ENCODE peak calls at places on chromosomes 16 and 17, in seven cellular contexts. One of them, this sample, is unnamed.

GRCh38 chr17:51860934-51861561 is 297.5 kb downstream of the CA10 start:
- DNase-seq in GM12891: no peak
- DNase-seq in GM12878: no peak
- DNase-seq in K562: peak; percentile 9
- DNase-seq in SK-N-SH: peak; percentile 50
- DNase-seq in HepG2: peak; percentile 44
- DNase-seq in H1: peak; percentile 81
- DNase-seq in this sample: peak; percentile 2

GRCh38 chr17:79997004-79997673 is 38.5 kb downstream of the TBC1D16 start:
- DNase-seq in GM12891: no peak
- DNase-seq in GM12878: peak; percentile 45
- DNase-seq in K562: no peak
- DNase-seq in SK-N-SH: no peak
- DNase-seq in HepG2: no peak
- DNase-seq in H1: no peak
- DNase-seq in this sample: no peak

GRCh38 chr17:69719474-69720048 is 305.1 kb downstream of the MAP2K6 start:
- DNase-seq in GM12891: no peak
- DNase-seq in GM12878: no peak
- DNase-seq in K562: no peak
- DNase-seq in SK-N-SH: no peak
- DNase-seq in HepG2: no peak
- DNase-seq in H1: no peak
- DNase-seq in this sample: no peak

GRCh38 chr17:80789356-80789902 is 202.2 kb upstream of the CHMP6 start:
- DNase-seq in GM12891: no peak
- DNase-seq in GM12878: peak; percentile 64
- DNase-seq in K562: no peak
- DNase-seq in SK-N-SH: no peak
- DNase-seq in HepG2: no peak
- DNase-seq in H1: no peak
- DNase-seq in this sample: no peak

GRCh38 chr16:7246578-7246977 is 86.1 kb upstream of the RBFOX1 start:
- DNase-seq in GM12891: no peak
- DNase-seq in GM12878: no peak
- DNase-seq in K562: no peak
- DNase-seq in SK-N-SH: no peak
- DNase-seq in HepG2: no peak
- DNase-seq in H1: peak; percentile 59
- DNase-seq in this sample: no peak

GRCh38 chr16:22375117-22375962 is 921 bp upstream of the CDR2 start:
- DNase-seq in GM12891: no peak
- DNase-seq in GM12878: no peak
- DNase-seq in K562: no peak
- DNase-seq in SK-N-SH: peak; percentile 25
- DNase-seq in HepG2: peak; percentile 42
- DNase-seq in H1: no peak
- DNase-seq in this sample: no peak

GRCh38 chr16:26957283-26957859 is 109.4 kb upstream of the C16orf82 start:
- DNase-seq in GM12891: no peak
- DNase-seq in GM12878: no peak
- DNase-seq in K562: no peak
- DNase-seq in SK-N-SH: no peak
- DNase-seq in HepG2: no peak
- DNase-seq in H1: no peak
- DNase-seq in this sample: no peak

GRCh38 chr17:29368161-29368560 is 22.0 kb upstream of the TAOK1 start:
- DNase-seq in GM12891: no peak
- DNase-seq in GM12878: no peak
- DNase-seq in K562: no peak
- DNase-seq in SK-N-SH: no peak
- DNase-seq in HepG2: no peak
- DNase-seq in H1: no peak
- DNase-seq in this sample: no peak

GRCh38 chr16:86048882-86049585 is 150.1 kb downstream of the IRF8 start:
- DNase-seq in GM12891: no peak
- DNase-seq in GM12878: no peak
- DNase-seq in K562: no peak
- DNase-seq in SK-N-SH: no peak
- DNase-seq in HepG2: no peak
- DNase-seq in H1: no peak
- DNase-seq in this sample: no peak
- TF ChIP-seq TAF1 in GM12891: no peak
- TF ChIP-seq TAF1 in GM12878: no peak
- TF ChIP-seq TAF1 in K562: no peak
- TF ChIP-seq TAF1 in SK-N-SH: no peak
- TF ChIP-seq TAF1 in HepG2: no peak
- TF ChIP-seq TAF1 in H1: no peak
- TF ChIP-seq TAF1 in this sample: no peak

GRCh38 chr17:75110307-75110937 is 653 bp downstream of the ARMC7 start:
- DNase-seq in GM12891: no peak
- DNase-seq in GM12878: no peak
- DNase-seq in K562: no peak
- DNase-seq in SK-N-SH: no peak
- DNase-seq in HepG2: no peak
- DNase-seq in H1: peak; percentile 77
- DNase-seq in this sample: no peak
- TF ChIP-seq POLR2AphosphoS5 in GM12891: no peak
- TF ChIP-seq POLR2AphosphoS5 in GM12878: no peak
- TF ChIP-seq POLR2AphosphoS5 in K562: no peak
- TF ChIP-seq POLR2AphosphoS5 in SK-N-SH: no peak
- TF ChIP-seq POLR2AphosphoS5 in HepG2: no peak
- TF ChIP-seq POLR2AphosphoS5 in H1: no peak
- TF ChIP-seq POLR2AphosphoS5 in this sample: no peak

GRCh38 chr17:39737761-39738567 is at the start of gene GRB7:
- DNase-seq in GM12891: peak; percentile 55
- DNase-seq in GM12878: no peak
- DNase-seq in K562: peak; percentile 74
- DNase-seq in SK-N-SH: peak; percentile 33
- DNase-seq in HepG2: peak; percentile 56
- DNase-seq in H1: peak; percentile 83
- DNase-seq in this sample: no peak

GRCh38 chr17:39738568-39738901 is 797 bp downstream of the GRB7 start:
- DNase-seq in GM12891: peak; percentile 70
- DNase-seq in GM12878: no peak
- DNase-seq in K562: peak; percentile 58
- DNase-seq in SK-N-SH: no peak
- DNase-seq in HepG2: peak; percentile 50
- DNase-seq in H1: peak; percentile 78
- DNase-seq in this sample: peak; percentile 67

GRCh38 chr17:39735882-39736281 is 1.9 kb upstream of the GRB7 start:
- DNase-seq in GM12891: no peak
- DNase-seq in GM12878: no peak
- DNase-seq in K562: no peak
- DNase-seq in SK-N-SH: no peak
- DNase-seq in HepG2: no peak
- DNase-seq in H1: no peak
- DNase-seq in this sample: no peak

GRCh38 chr17:39737331-39737760 is 392 bp upstream of the GRB7 start:
- DNase-seq in GM12891: no peak
- DNase-seq in GM12878: no peak
- DNase-seq in K562: no peak
- DNase-seq in SK-N-SH: peak; percentile 9
- DNase-seq in HepG2: peak; percentile 63
- DNase-seq in H1: no peak
- DNase-seq in this sample: no peak

GRCh38 chr17:39736319-39737165 is 1.2 kb upstream of the GRB7 start:
- DNase-seq in GM12891: no peak
- DNase-seq in GM12878: no peak
- DNase-seq in K562: peak; percentile 73
- DNase-seq in SK-N-SH: no peak
- DNase-seq in HepG2: peak; percentile 90
- DNase-seq in H1: no peak
- DNase-seq in this sample: no peak
- TF ChIP-seq TAF1 in GM12891: no peak
- TF ChIP-seq TAF1 in GM12878: no peak
- TF ChIP-seq TAF1 in K562: no peak
- TF ChIP-seq TAF1 in SK-N-SH: no peak
- TF ChIP-seq TAF1 in HepG2: no peak
- TF ChIP-seq TAF1 in H1: no peak
- TF ChIP-seq TAF1 in this sample: no peak

GRCh38 chr16:88686439-88687253 is at the start of gene SNAI3:
- DNase-seq in GM12891: peak; percentile 95
- DNase-seq in GM12878: no peak
- DNase-seq in K562: peak; percentile 97
- DNase-seq in SK-N-SH: peak; percentile 97
- DNase-seq in HepG2: peak; percentile 76
- DNase-seq in H1: peak; percentile 98
- DNase-seq in this sample: peak; percentile 94

GRCh38 chr16:88684569-88685155 is 1.6 kb downstream of the SNAI3 start:
- DNase-seq in GM12891: no peak
- DNase-seq in GM12878: no peak
- DNase-seq in K562: no peak
- DNase-seq in SK-N-SH: peak; percentile 39
- DNase-seq in HepG2: no peak
- DNase-seq in H1: no peak
- DNase-seq in this sample: no peak

GRCh38 chr16:88687254-88687576 is 908 bp upstream of the SNAI3 start:
- DNase-seq in GM12891: no peak
- DNase-seq in GM12878: no peak
- DNase-seq in K562: no peak
- DNase-seq in SK-N-SH: no peak
- DNase-seq in HepG2: no peak
- DNase-seq in H1: no peak
- DNase-seq in this sample: no peak

GRCh38 chr16:88685156-88686061 is 898 bp downstream of the SNAI3 start:
- DNase-seq in GM12891: no peak
- DNase-seq in GM12878: no peak
- DNase-seq in K562: peak; percentile 69
- DNase-seq in SK-N-SH: peak; percentile 79
- DNase-seq in HepG2: no peak
- DNase-seq in H1: peak; percentile 79
- DNase-seq in this sample: no peak

DNA sequence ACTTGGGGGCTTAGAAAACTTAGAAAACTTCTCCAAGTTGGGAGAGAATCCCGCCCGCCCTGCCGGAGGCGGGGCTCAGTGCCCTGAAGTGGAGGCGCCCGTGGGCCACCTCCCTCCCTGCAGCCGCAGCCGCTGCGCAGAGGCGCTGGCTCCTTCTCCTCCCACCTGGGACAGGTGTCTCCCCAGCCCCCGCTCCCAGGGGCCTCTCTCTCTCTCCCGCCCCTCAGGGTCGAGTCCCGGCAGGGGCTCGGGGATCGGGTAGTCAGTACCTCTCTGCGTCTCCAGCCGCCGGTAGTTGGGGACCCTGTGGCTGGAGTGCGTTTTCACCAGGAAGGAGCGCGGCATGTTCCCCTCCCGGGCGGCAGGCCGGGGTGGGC is 257 bp downstream of the SNAI3 start:
- DNase-seq in GM12891: no peak
- DNase-seq in GM12878: no peak
- DNase-seq in K562: peak; percentile 63
- DNase-seq in SK-N-SH: no peak
- DNase-seq in HepG2: no peak
- DNase-seq in H1: no peak
- DNase-seq in this sample: no peak
- TF ChIP-seq POLR2AphosphoS5 in GM12891: no peak
- TF ChIP-seq POLR2AphosphoS5 in GM12878: no peak
- TF ChIP-seq POLR2AphosphoS5 in K562: no peak
- TF ChIP-seq POLR2AphosphoS5 in SK-N-SH: no peak
- TF ChIP-seq POLR2AphosphoS5 in HepG2: no peak
- TF ChIP-seq POLR2AphosphoS5 in H1: no peak
- TF ChIP-seq POLR2AphosphoS5 in this sample: no peak

DNA sequence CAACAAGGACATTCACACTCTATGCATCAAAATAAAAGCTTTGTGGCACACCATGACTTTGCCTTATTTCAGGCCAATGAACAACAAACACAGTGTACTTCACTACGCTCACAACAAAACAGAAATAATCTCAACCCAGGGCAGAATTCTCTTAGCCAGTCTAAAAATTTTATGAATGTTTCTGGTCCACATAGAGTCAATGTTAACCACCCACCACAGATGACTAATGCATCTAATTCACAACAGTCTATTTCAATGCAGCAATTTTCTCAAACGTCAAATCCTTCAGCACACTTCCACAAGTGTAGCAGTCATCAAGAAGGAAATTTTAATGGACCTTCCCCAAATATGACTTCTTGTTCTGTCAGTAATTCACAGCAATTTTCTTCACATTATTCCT is 101.7 kb downstream of the CHD9 start:
- DNase-seq in GM12891: no peak
- DNase-seq in GM12878: no peak
- DNase-seq in K562: no peak
- DNase-seq in SK-N-SH: no peak
- DNase-seq in HepG2: no peak
- DNase-seq in H1: no peak
- DNase-seq in this sample: no peak
- TF ChIP-seq TAF1 in GM12891: no peak
- TF ChIP-seq TAF1 in GM12878: no peak
- TF ChIP-seq TAF1 in K562: no peak
- TF ChIP-seq TAF1 in SK-N-SH: no peak
- TF ChIP-seq TAF1 in HepG2: no peak
- TF ChIP-seq TAF1 in H1: no peak
- TF ChIP-seq TAF1 in this sample: no peak

GRCh38 chr17:40461774-40462342 is 18.6 kb downstream of the IGFBP4 start:
- DNase-seq in GM12891: no peak
- DNase-seq in GM12878: no peak
- DNase-seq in K562: no peak
- DNase-seq in SK-N-SH: peak; percentile 74
- DNase-seq in HepG2: no peak
- DNase-seq in H1: no peak
- DNase-seq in this sample: no peak

GRCh38 chr17:40460585-40460975 is 17.3 kb downstream of the IGFBP4 start:
- DNase-seq in GM12891: no peak
- DNase-seq in GM12878: no peak
- DNase-seq in K562: no peak
- DNase-seq in SK-N-SH: peak; percentile 78
- DNase-seq in HepG2: no peak
- DNase-seq in H1: no peak
- DNase-seq in this sample: no peak

GRCh38 chr17:40462343-40463121 is 19.3 kb downstream of the IGFBP4 start:
- DNase-seq in GM12891: no peak
- DNase-seq in GM12878: no peak
- DNase-seq in K562: no peak
- DNase-seq in SK-N-SH: peak; percentile 61
- DNase-seq in HepG2: no peak
- DNase-seq in H1: no peak
- DNase-seq in this sample: no peak

GRCh38 chr17:40459646-40460584 is 16.7 kb downstream of the IGFBP4 start:
- DNase-seq in GM12891: no peak
- DNase-seq in GM12878: no peak
- DNase-seq in K562: no peak
- DNase-seq in SK-N-SH: peak; percentile 54
- DNase-seq in HepG2: no peak
- DNase-seq in H1: no peak
- DNase-seq in this sample: no peak

DNA sequence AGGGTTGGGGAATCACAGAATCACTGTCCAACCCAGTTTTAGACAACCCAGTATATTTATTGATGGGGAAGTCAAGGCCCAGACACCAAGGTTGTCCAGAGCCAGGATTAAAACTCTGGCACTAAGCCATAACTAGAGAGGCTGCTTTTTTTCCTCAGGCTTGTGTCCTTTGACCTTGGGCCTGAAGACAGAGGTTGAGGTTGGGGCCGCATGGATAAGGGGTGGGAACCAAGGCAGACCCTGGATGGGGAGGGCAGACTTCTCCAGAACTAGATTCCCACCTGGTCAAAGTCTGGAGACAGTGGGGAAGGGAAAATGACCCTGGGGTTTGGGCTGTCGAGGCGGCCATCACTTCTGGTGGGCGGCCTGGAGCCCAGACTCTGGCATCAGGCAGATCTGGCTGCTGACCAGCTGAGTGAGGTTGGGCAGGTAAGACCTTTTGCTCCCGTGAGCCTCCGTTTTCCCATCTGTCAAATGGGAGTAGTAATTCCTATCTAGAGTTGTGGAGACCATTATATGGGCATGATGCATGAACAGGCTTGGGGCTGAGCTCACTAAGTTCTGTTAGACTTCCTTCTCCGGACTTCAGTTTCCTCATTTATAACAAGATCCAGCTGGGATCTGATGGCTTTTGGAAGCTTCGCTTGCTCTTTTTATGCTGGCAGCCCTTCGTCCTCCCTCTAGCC is 17.9 kb downstream of the IGFBP4 start:
- DNase-seq in GM12891: no peak
- DNase-seq in GM12878: no peak
- DNase-seq in K562: no peak
- DNase-seq in SK-N-SH: no peak
- DNase-seq in HepG2: no peak
- DNase-seq in H1: no peak
- DNase-seq in this sample: no peak
- TF ChIP-seq POLR2AphosphoS5 in GM12891: no peak
- TF ChIP-seq POLR2AphosphoS5 in GM12878: no peak
- TF ChIP-seq POLR2AphosphoS5 in K562: no peak
- TF ChIP-seq POLR2AphosphoS5 in SK-N-SH: no peak
- TF ChIP-seq POLR2AphosphoS5 in HepG2: no peak
- TF ChIP-seq POLR2AphosphoS5 in H1: no peak
- TF ChIP-seq POLR2AphosphoS5 in this sample: no peak